ENCODE peak calls at places on chromosomes 3 and 15, in eight cellular contexts. E is heart left ventricle, I is IMR-90, J is breast epithelium, Y is adrenal gland, N is body of pancreas, V is transverse colon, H is spleen. O is an unnamed sample.

GRCh38 chr3:139534444-139534812 is 5.1 kb downstream of the RBP1 start:
- DNase-seq in E (no peak), H (no peak), V (peak; percentile 43), I (peak; percentile 94), J (peak; percentile 66), Y (peak; percentile 87), N (peak; percentile 76), O (peak; percentile 46)

GRCh38 chr3:125306620-125307019 is 68.5 kb downstream of the ZNF148 start:
- DNase-seq in E (no peak), J (no peak), N (no peak), I (no peak), V (no peak), H (no peak), Y (no peak), O (no peak)

GRCh38 chr15:99566157-99566900 is 545 bp downstream of the MEF2A start:
- DNase-seq in H (peak; percentile 86), V (peak; percentile 41), N (peak; percentile 43), J (no peak), I (no peak), Y (peak; percentile 33), E (peak; percentile 50), O (peak; percentile 55)

GRCh38 chr15:27868828-27869404 is 230.2 kb downstream of the OCA2 start:
- DNase-seq in I (no peak), N (no peak), V (no peak), E (no peak), Y (no peak), J (no peak), H (no peak), O (no peak)

GRCh38 chr3:117660941-117661635 is 951.5 kb downstream of the TUSC7 start:
- DNase-seq in E (no peak), I (peak; percentile 80), Y (no peak), N (no peak), H (no peak), J (no peak), V (no peak), O (no peak)

GRCh38 chr3:13176445-13176844 is 103.2 kb upstream of the IQSEC1 start:
- DNase-seq in V (no peak), Y (no peak), I (no peak), E (no peak), J (no peak), H (peak; percentile 64), N (no peak), O (no peak)

GRCh38 chr3:124269619-124270018 is 277.7 kb upstream of the ROPN1 start:
- DNase-seq in J (no peak), E (no peak), H (no peak), N (no peak), V (no peak), I (no peak), Y (no peak), O (no peak)

GRCh38 chr3:55416381-55416821 is 70.7 kb downstream of the WNT5A start:
- DNase-seq in V (no peak), H (no peak), I (peak; percentile 93), N (no peak), Y (no peak), E (no peak), J (no peak), O (no peak)

GRCh38 chr3:55490194-55490913 is 3.2 kb upstream of the WNT5A start:
- DNase-seq in J (no peak), E (no peak), H (no peak), I (no peak), N (no peak), Y (no peak), V (no peak), O (no peak)

GRCh38 chr15:55407631-55407948 is 569 bp downstream of the CCPG1 start:
- DNase-seq in N (no peak), H (no peak), I (peak; percentile 23), J (no peak), Y (no peak), E (no peak), V (no peak), O (no peak)

GRCh38 chr15:39100106-39100505 is 480.8 kb upstream of the THBS1 start:
- DNase-seq in Y (no peak), E (no peak), H (no peak), N (no peak), V (no peak), I (peak; percentile 38), J (no peak), O (no peak)

GRCh38 chr3:124826703-124827102 is 60.5 kb downstream of the ITGB5 start:
- DNase-seq in N (no peak), J (no peak), Y (peak; percentile 59), E (no peak), H (no peak), I (peak; percentile 93), V (no peak), O (no peak)

GRCh38 chr15:96334017-96334704 is 3.7 kb downstream of the NR2F2 start:
- DNase-seq in I (no peak), H (no peak), J (no peak), V (peak; percentile 13), Y (peak; percentile 10), N (peak; percentile 24), E (no peak), O (no peak)

GRCh38 chr15:25345943-25346342 is 92.9 kb downstream of the UBE3A start:
- DNase-seq in V (no peak), J (peak; percentile 45), I (peak; percentile 4), E (peak; percentile 80), Y (peak; percentile 45), H (no peak), N (peak; percentile 7), O (no peak)

GRCh38 chr15:78003539-78004008 is 73.9 kb downstream of the TBC1D2B start:
- DNase-seq in H (no peak), Y (no peak), J (no peak), V (no peak), N (peak; percentile 90), I (no peak), E (no peak), O (peak; percentile 87)

GRCh38 chr15:75238150-75238549 is 20.0 kb upstream of the GOLGA6C start:
- DNase-seq in J (no peak), N (no peak), I (no peak), E (no peak), H (peak; percentile 15), Y (peak; percentile 3), V (no peak), O (no peak)

DNA sequence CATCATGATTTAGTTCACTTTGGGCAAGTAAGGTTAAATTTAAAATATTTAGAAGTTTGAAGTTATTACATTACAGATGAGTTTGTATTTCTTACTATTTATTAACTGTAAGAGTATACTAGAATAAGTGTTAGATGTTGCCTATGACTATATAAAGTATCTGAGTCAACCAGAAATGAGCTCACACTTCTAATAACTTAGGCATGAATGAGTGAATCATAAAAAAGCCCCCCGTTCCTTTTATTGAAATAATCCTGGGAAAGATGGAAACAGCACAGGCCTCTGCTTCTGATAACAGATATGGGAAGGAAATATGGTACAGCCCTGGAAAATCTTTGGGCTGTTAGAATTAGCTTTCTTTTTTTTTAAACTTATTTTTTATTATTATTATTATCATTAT is 66.6 kb upstream of the TGFBR2 start:
- DNase-seq in Y (no peak), E (no peak), N (no peak), I (peak; percentile 88), H (no peak), V (no peak), J (no peak), O (no peak)
- H3K27ac ChIP-seq in Y (no peak overlapping the region), E (no peak overlapping the region), N (peak overlapping the region; percentile 0), I (no peak overlapping the region), H (no peak overlapping the region), V (no peak overlapping the region), J (peak overlapping the region; percentile 63), O (no peak overlapping the region)

GRCh38 chr3:159773706-159774105 is 214.9 kb upstream of the IL12A start:
- DNase-seq in H (no peak), V (no peak), I (no peak), E (no peak), Y (no peak), N (no peak), J (no peak), O (no peak)

GRCh38 chr3:159771865-159772611 is 216.6 kb upstream of the IL12A start:
- DNase-seq in V (no peak), J (no peak), H (no peak), E (no peak), I (no peak), Y (no peak), N (no peak), O (no peak)

GRCh38 chr3:159776779-159777178 is 211.9 kb upstream of the IL12A start:
- DNase-seq in H (no peak), Y (no peak), J (no peak), N (no peak), I (no peak), V (no peak), E (peak; percentile 44), O (no peak)

GRCh38 chr3:159779883-159780282 is 208.8 kb upstream of the IL12A start:
- DNase-seq in E (no peak), J (no peak), Y (no peak), H (no peak), N (no peak), V (no peak), I (no peak), O (no peak)

DNA sequence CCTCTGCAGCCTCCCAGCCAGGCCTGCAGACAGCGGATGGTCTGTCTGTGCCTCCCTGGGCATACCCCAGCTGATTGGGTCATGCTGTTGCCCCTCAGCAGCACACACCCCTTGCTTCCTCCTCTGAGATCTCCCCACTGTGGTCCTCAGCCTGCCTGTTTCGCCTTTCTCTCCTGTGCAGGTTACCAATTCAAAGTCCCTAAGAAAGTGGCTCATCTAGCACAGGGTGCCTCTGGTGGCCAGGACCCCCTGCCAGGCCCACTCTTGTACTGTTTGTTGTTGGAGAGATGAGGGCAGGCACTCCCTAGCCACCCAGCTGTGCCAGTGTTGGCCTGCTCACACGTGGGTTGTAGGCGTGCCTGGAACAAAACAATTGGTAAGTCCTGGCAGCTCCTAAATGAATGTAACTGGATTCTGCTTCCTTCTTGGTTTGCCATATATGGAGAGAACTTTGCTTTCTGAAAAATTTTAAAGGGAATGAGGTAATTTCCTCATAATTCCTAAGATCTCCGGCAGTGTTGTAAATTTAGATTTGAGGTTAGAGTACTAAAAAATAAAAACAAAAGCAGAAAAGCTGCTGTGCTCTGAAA is 213.2 kb upstream of the IL12A start:
- DNase-seq in E (peak; percentile 61), Y (no peak), N (no peak), H (no peak), V (peak; percentile 43), J (peak; percentile 84), I (peak; percentile 83), O (no peak)
- TF ChIP-seq POLR2A in E (no peak), Y (no peak), N (no peak), H (no peak), V (no peak), J (no peak), I (no peak), O (no peak)

DNA sequence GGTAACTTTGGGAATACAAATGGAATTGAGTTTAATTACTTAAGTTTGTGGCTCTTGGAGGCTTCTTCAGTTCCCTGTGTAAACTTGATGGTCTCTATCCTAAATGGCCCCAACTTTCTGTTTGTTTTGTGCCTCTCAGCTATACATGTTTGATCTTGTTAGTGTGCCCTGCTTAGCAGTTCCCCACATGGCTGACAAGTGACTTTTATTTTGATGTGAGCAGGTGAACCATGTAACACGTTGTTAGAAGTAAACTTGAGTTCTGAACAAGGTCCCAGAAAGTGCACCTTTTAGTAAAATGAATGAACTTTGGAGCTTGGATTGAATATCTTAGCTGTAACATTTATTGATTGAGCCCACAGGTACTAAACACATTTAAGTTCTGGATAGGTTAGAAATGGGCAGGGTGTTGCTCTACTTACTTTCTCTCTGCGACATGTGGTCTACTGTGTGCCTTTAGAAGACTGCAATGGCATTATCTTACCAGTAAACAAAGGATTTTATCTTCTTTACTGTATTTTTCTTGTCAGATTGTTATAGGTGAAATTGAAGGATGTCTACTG is 4.5 kb downstream of the LSM3 start:
- DNase-seq in N (no peak), V (no peak), I (no peak), H (no peak), Y (no peak), J (no peak), E (no peak), O (no peak)
- H3K36me3 ChIP-seq in N (peaks cover 10% of the 10 kb centered on the region), V (peaks cover 39% of the 10 kb centered on the region), I (peaks cover 13% of the 10 kb centered on the region), H (peaks cover 30% of the 10 kb centered on the region), Y (no peaks in the 10 kb centered on the region), J (peaks cover 9% of the 10 kb centered on the region), E (peaks cover 59% of the 10 kb centered on the region), O (peaks cover 34% of the 10 kb centered on the region)

GRCh38 chr3:25910997-25911396 is 121.1 kb downstream of the OXSM start:
- DNase-seq in V (peak; percentile 44), J (no peak), I (peak; percentile 48), H (no peak), N (peak; percentile 27), Y (no peak), E (no peak), O (no peak)
- H3K27ac ChIP-seq in V (no peak overlapping the region), J (no peak overlapping the region), I (no peak overlapping the region), H (no peak overlapping the region), N (no peak overlapping the region), Y (no peak overlapping the region), E (no peak overlapping the region), O (no peak overlapping the region)